ENCODE peak calls at places on chromosome 22, in six cellular contexts. M is H9, S is fibroblast of lung, I is GM12865, O is OCI-LY7, A is IMR-90. C is an unnamed sample.

GRCh38 chr22:33975841-33976240 is 55.6 kb upstream of the LARGE1 start:
- DNase-seq in M (no peak), I (no peak), O (no peak), S (no peak), A (no peak), C (no peak)

GRCh38 chr22:34113381-34113780 is 193.1 kb upstream of the LARGE1 start:
- DNase-seq in S (no peak), O (no peak), A (no peak), M (no peak), I (no peak), C (no peak)

GRCh38 chr22:34878996-34879395 is 187.0 kb upstream of the ISX start:
- DNase-seq in I (no peak), S (no peak), M (no peak), A (no peak), O (no peak), C (no peak)

GRCh38 chr22:22111267-22111751 is 128.7 kb upstream of the TOP3B start:
- DNase-seq in A (peak; percentile 95), I (peak; percentile 84), M (no peak), O (peak; percentile 47), S (peak; percentile 42), C (peak; percentile 78)

GRCh38 chr22:42296381-42296853 is 26.0 kb upstream of the TCF20 start:
- DNase-seq in O (peak; percentile 77), A (no peak), S (no peak), M (no peak), I (no peak), C (peak; percentile 44)

GRCh38 chr22:22030493-22031182 is 48.1 kb upstream of the TOP3B start:
- DNase-seq in O (peak; percentile 96), S (peak; percentile 21), A (peak; percentile 50), M (peak; percentile 70), I (peak; percentile 84), C (peak; percentile 13)

GRCh38 chr22:24496661-24497060 is 1.5 kb downstream of the UPB1 start:
- DNase-seq in O (no peak), S (no peak), M (no peak), A (no peak), I (no peak), C (no peak)

GRCh38 chr22:38273135-38273761 is 438 bp upstream of the TMEM184B start:
- DNase-seq in O (peak; percentile 30), A (no peak), M (peak; percentile 23), I (no peak), S (peak; percentile 27), C (no peak)

GRCh38 chr22:25555506-25556060 is 8.9 kb upstream of the GRK3 start:
- DNase-seq in A (no peak), O (no peak), I (no peak), M (no peak), S (no peak), C (no peak)

GRCh38 chr22:46661221-46661851 is 41.1 kb downstream of the GRAMD4 start:
- DNase-seq in S (peak; percentile 69), O (no peak), A (peak; percentile 76), I (no peak), M (no peak), C (peak; percentile 91)

GRCh38 chr22:17734197-17734596 is 40.1 kb downstream of the BID start:
- DNase-seq in O (no peak), A (peak; percentile 87), I (peak; percentile 30), M (no peak), S (no peak), C (no peak)

GRCh38 chr22:23237201-23237798 is 57.0 kb downstream of the BCR start:
- DNase-seq in M (peak; percentile 61), I (peak; percentile 49), O (no peak), A (peak; percentile 66), S (peak; percentile 67), C (no peak)

GRCh38 chr22:26436903-26437515 is 7.9 kb downstream of the ASPHD2 start:
- DNase-seq in A (no peak), M (no peak), O (no peak), I (no peak), S (no peak), C (no peak)

GRCh38 chr22:49209452-49210195 is 618.0 kb downstream of the BRD1 start:
- DNase-seq in S (no peak), M (peak; percentile 20), I (no peak), O (no peak), A (no peak), C (no peak)

GRCh38 chr22:39528080-39528661 is 4.4 kb downstream of the RPS19BP1 start:
- DNase-seq in M (no peak), S (no peak), A (no peak), O (no peak), I (peak; percentile 80), C (no peak)

GRCh38 chr22:39528681-39529486 is 3.7 kb downstream of the RPS19BP1 start:
- DNase-seq in A (peak; percentile 92), I (peak; percentile 98), S (peak; percentile 94), O (peak; percentile 96), M (peak; percentile 95), C (peak; percentile 83)

GRCh38 chr22:39530136-39530535 is 2.4 kb downstream of the RPS19BP1 start:
- DNase-seq in M (no peak), O (no peak), I (no peak), S (no peak), A (no peak), C (no peak)

GRCh38 chr22:39530692-39531331 is 1.7 kb downstream of the RPS19BP1 start:
- DNase-seq in I (peak; percentile 67), A (peak; percentile 41), M (no peak), S (peak; percentile 54), O (peak; percentile 79), C (peak; percentile 47)

DNA sequence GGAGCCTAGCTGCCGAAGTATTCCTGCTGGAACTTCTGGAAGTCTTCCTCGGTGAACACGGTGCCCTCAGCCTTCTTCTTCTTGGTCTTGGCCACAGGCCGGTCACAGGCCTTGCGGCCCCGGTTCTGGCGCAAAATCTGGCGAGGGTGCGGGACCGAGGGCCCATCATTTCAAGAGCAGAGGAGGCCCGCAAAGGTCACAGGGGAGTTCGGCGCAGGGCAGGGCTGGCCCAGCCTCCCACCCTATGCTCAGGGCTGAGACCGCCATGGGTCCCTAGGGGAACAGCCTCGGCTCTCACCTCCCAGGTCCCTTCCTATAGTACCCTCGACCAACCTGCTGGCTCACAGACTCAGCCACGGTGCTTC is 3.1 kb downstream of the RPS19BP1 start:
- DNase-seq in O (peak; percentile 29), M (no peak), I (no peak), S (no peak), A (no peak), C (no peak)
- TF ChIP-seq CTCF in O (peak; percentile 57), M (no peak), I (no peak), S (no peak), A (no peak), C (no peak)

GRCh38 chr22:32660292-32660691 is 141.2 kb upstream of the TIMP3 start:
- DNase-seq in A (peak; percentile 70), O (peak; percentile 66), S (peak; percentile 71), I (peak; percentile 62), M (peak; percentile 78), C (peak; percentile 71)
- TF ChIP-seq CTCF in A (peak; percentile 70), O (peak; percentile 82), S (peak; percentile 65), I (peak; percentile 72), M (peak; percentile 85), C (peak; percentile 93)

GRCh38 chr22:36180038-36180880 is 19.7 kb upstream of the APOL3 start:
- DNase-seq in S (peak; percentile 71), M (peak; percentile 87), I (peak; percentile 84), O (peak; percentile 73), A (peak; percentile 56), C (peak; percentile 72)

GRCh38 chr22:36180928-36181327 is 20.4 kb upstream of the APOL3 start:
- DNase-seq in S (no peak), A (no peak), M (no peak), O (no peak), I (no peak), C (no peak)

GRCh38 chr22:36177160-36177559 is 16.6 kb upstream of the APOL3 start:
- DNase-seq in I (no peak), M (no peak), O (no peak), A (no peak), S (no peak), C (no peak)

GRCh38 chr22:36171941-36172340 is 11.4 kb upstream of the APOL3 start:
- DNase-seq in I (no peak), S (no peak), O (no peak), A (no peak), M (peak; percentile 49), C (no peak)

DNA sequence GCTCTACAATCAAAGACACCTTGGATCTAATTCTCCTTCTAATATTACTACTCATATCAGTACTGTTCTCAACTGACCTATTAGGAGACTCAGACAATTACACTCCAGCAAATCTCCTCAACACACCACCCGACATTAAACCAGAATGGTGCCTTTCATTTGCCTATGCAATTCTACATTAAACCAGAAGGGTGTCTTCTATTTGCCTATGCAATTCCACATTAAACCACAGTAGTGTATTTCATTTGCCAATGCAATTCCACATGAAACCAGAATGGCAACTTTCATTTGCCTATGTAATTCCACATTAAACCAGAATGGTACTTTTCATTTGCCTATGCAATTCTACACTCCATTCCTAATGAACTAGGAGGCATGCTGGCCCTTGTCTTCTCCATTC is 15.3 kb upstream of the APOL3 start:
- DNase-seq in S (no peak), O (no peak), A (no peak), I (no peak), M (no peak), C (no peak)
- TF ChIP-seq CTCF in S (no peak), O (no peak), A (no peak), I (no peak), M (peak; percentile 44), C (no peak)

GRCh38 chr22:20015187-20015625 is 1.4 kb downstream of the ARVCF start:
- DNase-seq in S (no peak), I (no peak), A (no peak), O (no peak), M (no peak), C (no peak)

GRCh38 chr22:20017622-20017958 is 967 bp upstream of the ARVCF start:
- DNase-seq in M (no peak), A (no peak), O (no peak), S (no peak), I (no peak), C (no peak)

GRCh38 chr22:20015971-20016733 is 471 bp downstream of the ARVCF start:
- DNase-seq in O (peak; percentile 22), M (peak; percentile 58), S (no peak), I (no peak), A (no peak), C (no peak)

GRCh38 chr22:20018001-20018400 is 1.4 kb upstream of the ARVCF start:
- DNase-seq in I (no peak), O (no peak), A (no peak), S (no peak), M (no peak), C (no peak)

DNA sequence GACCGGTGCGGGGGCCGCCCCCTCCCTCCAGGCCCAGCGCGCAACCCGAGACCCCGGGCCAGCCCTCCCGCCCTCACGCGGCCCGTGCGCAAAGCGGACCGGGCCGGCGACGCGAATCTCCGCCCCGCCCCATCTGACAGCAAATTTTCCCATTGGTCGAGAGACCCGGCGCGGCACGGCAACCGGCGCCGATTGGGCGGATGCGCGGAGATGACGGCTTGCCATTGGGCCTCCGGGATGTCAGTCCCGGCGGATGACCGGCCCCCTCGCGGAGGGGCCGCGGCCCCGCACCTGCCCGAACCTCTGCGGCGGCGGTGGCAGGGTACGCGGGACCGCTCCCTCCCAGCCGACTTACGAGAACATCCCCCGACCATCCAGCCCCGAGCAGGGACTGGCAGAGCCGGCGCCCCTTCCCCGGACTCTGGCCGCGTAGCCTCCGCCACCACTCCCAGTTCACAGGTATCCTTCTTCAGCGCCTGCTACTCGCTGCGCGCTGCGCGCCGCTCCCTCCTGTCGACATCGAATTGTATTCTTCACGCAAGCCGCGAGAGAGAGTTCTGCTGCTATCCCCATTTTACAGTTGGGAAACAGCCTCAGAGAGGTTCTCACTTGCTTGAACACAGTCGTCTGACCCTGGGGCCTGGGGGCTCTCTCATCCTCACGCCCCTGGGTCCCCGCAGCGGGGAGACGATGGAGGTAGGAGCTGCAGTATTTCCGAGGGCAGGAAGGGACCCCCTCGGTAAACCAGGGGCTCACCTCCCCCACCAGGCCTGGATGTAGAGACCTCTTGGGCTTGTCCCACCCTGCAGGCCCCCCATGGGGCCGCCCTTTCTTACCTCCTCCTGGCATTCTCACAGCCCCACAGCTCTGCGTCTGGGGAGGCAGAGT is at the start of gene ARVCF:
- DNase-seq in O (peak; percentile 90), M (peak; percentile 91), S (peak; percentile 86), A (peak; percentile 85), I (peak; percentile 94), C (peak; percentile 82)
- TF ChIP-seq CTCF in O (peak; percentile 12), M (no peak), S (peak; percentile 3), A (peak; percentile 4), I (no peak), C (peak; percentile 12)